ENCODE peak calls at places on chromosomes 11 and 22, in seven cellular contexts. One of them, this sample, is unnamed.

GRCh38 chr11:1574256-1575242 is 2.5 kb upstream of the DUSP8 start:
- DNase-seq in glomerular endothelial cell: no peak
- DNase-seq in stimulated activated CD8-positive, alpha-beta memory T cell treated with anti-CD3 and anti-CD28 coated beads, Interleukin-2, amount 100 ng/mL, for 48 hours: peak; percentile 47
- DNase-seq in lung: no peak
- DNase-seq in AG04450: no peak
- DNase-seq in HEK293T: peak; percentile 80
- DNase-seq in left colon: peak; percentile 74
- DNase-seq in this sample: no peak

GRCh38 chr11:69280994-69281393 is 13.0 kb upstream of the MYEOV start:
- DNase-seq in glomerular endothelial cell: no peak
- DNase-seq in stimulated activated CD8-positive, alpha-beta memory T cell treated with anti-CD3 and anti-CD28 coated beads, Interleukin-2, amount 100 ng/mL, for 48 hours: no peak
- DNase-seq in lung: peak; percentile 44
- DNase-seq in AG04450: no peak
- DNase-seq in HEK293T: no peak
- DNase-seq in left colon: no peak
- DNase-seq in this sample: no peak

GRCh38 chr11:107696140-107696539 is 15.7 kb downstream of the SLN start:
- DNase-seq in glomerular endothelial cell: peak; percentile 87
- DNase-seq in stimulated activated CD8-positive, alpha-beta memory T cell treated with anti-CD3 and anti-CD28 coated beads, Interleukin-2, amount 100 ng/mL, for 48 hours: no peak
- DNase-seq in lung: no peak
- DNase-seq in AG04450: peak; percentile 78
- DNase-seq in HEK293T: no peak
- DNase-seq in left colon: no peak
- DNase-seq in this sample: no peak

GRCh38 chr11:27914080-27914479 is 193.9 kb downstream of the KIF18A start:
- DNase-seq in glomerular endothelial cell: no peak
- DNase-seq in stimulated activated CD8-positive, alpha-beta memory T cell treated with anti-CD3 and anti-CD28 coated beads, Interleukin-2, amount 100 ng/mL, for 48 hours: no peak
- DNase-seq in lung: no peak
- DNase-seq in AG04450: no peak
- DNase-seq in HEK293T: no peak
- DNase-seq in left colon: no peak
- DNase-seq in this sample: no peak

GRCh38 chr11:58003591-58003990 is 20.1 kb upstream of the OR9Q1 start:
- DNase-seq in glomerular endothelial cell: no peak
- DNase-seq in stimulated activated CD8-positive, alpha-beta memory T cell treated with anti-CD3 and anti-CD28 coated beads, Interleukin-2, amount 100 ng/mL, for 48 hours: no peak
- DNase-seq in lung: no peak
- DNase-seq in AG04450: no peak
- DNase-seq in HEK293T: no peak
- DNase-seq in left colon: no peak
- DNase-seq in this sample: no peak

GRCh38 chr22:44214187-44214586 is 33.5 kb downstream of the PARVG start:
- DNase-seq in glomerular endothelial cell: no peak
- DNase-seq in stimulated activated CD8-positive, alpha-beta memory T cell treated with anti-CD3 and anti-CD28 coated beads, Interleukin-2, amount 100 ng/mL, for 48 hours: no peak
- DNase-seq in lung: no peak
- DNase-seq in AG04450: no peak
- DNase-seq in HEK293T: no peak
- DNase-seq in left colon: no peak
- DNase-seq in this sample: no peak

GRCh38 chr11:117819096-117820040 is 5.2 kb downstream of the FXYD2 start:
- DNase-seq in glomerular endothelial cell: peak; percentile 57
- DNase-seq in stimulated activated CD8-positive, alpha-beta memory T cell treated with anti-CD3 and anti-CD28 coated beads, Interleukin-2, amount 100 ng/mL, for 48 hours: no peak
- DNase-seq in lung: no peak
- DNase-seq in AG04450: peak; percentile 21
- DNase-seq in HEK293T: peak; percentile 77
- DNase-seq in left colon: peak; percentile 78
- DNase-seq in this sample: no peak

GRCh38 chr11:130606781-130607511 is 158.5 kb downstream of the ADAMTS15 start:
- DNase-seq in glomerular endothelial cell: no peak
- DNase-seq in stimulated activated CD8-positive, alpha-beta memory T cell treated with anti-CD3 and anti-CD28 coated beads, Interleukin-2, amount 100 ng/mL, for 48 hours: no peak
- DNase-seq in lung: no peak
- DNase-seq in AG04450: no peak
- DNase-seq in HEK293T: no peak
- DNase-seq in left colon: no peak
- DNase-seq in this sample: no peak

GRCh38 chr22:42881982-42882656 is 25.0 kb upstream of the ARFGAP3 start:
- DNase-seq in glomerular endothelial cell: no peak
- DNase-seq in stimulated activated CD8-positive, alpha-beta memory T cell treated with anti-CD3 and anti-CD28 coated beads, Interleukin-2, amount 100 ng/mL, for 48 hours: no peak
- DNase-seq in lung: no peak
- DNase-seq in AG04450: no peak
- DNase-seq in HEK293T: no peak
- DNase-seq in left colon: no peak
- DNase-seq in this sample: no peak

GRCh38 chr11:92569717-92570116 is 345.1 kb downstream of the FAT3 start:
- DNase-seq in glomerular endothelial cell: no peak
- DNase-seq in stimulated activated CD8-positive, alpha-beta memory T cell treated with anti-CD3 and anti-CD28 coated beads, Interleukin-2, amount 100 ng/mL, for 48 hours: no peak
- DNase-seq in lung: no peak
- DNase-seq in AG04450: no peak
- DNase-seq in HEK293T: no peak
- DNase-seq in left colon: no peak
- DNase-seq in this sample: no peak

GRCh38 chr11:124876818-124877630 is 11.8 kb downstream of the ROBO3 start:
- DNase-seq in glomerular endothelial cell: no peak
- DNase-seq in stimulated activated CD8-positive, alpha-beta memory T cell treated with anti-CD3 and anti-CD28 coated beads, Interleukin-2, amount 100 ng/mL, for 48 hours: no peak
- DNase-seq in lung: no peak
- DNase-seq in AG04450: no peak
- DNase-seq in HEK293T: no peak
- DNase-seq in left colon: no peak
- DNase-seq in this sample: no peak

GRCh38 chr11:15819679-15820286 is 536.6 kb downstream of the SOX6 start:
- DNase-seq in glomerular endothelial cell: no peak
- DNase-seq in stimulated activated CD8-positive, alpha-beta memory T cell treated with anti-CD3 and anti-CD28 coated beads, Interleukin-2, amount 100 ng/mL, for 48 hours: peak; percentile 13
- DNase-seq in lung: peak; percentile 72
- DNase-seq in AG04450: no peak
- DNase-seq in HEK293T: peak; percentile 77
- DNase-seq in left colon: peak; percentile 79
- DNase-seq in this sample: no peak

GRCh38 chr22:40485813-40486610 is 115.6 kb downstream of the SGSM3 start:
- DNase-seq in glomerular endothelial cell: no peak
- DNase-seq in stimulated activated CD8-positive, alpha-beta memory T cell treated with anti-CD3 and anti-CD28 coated beads, Interleukin-2, amount 100 ng/mL, for 48 hours: no peak
- DNase-seq in lung: no peak
- DNase-seq in AG04450: no peak
- DNase-seq in HEK293T: no peak
- DNase-seq in left colon: no peak
- DNase-seq in this sample: no peak

GRCh38 chr11:75667268-75667830 is 1.5 kb downstream of the MAP6 start:
- DNase-seq in glomerular endothelial cell: no peak
- DNase-seq in stimulated activated CD8-positive, alpha-beta memory T cell treated with anti-CD3 and anti-CD28 coated beads, Interleukin-2, amount 100 ng/mL, for 48 hours: no peak
- DNase-seq in lung: peak; percentile 33
- DNase-seq in AG04450: no peak
- DNase-seq in HEK293T: peak; percentile 37
- DNase-seq in left colon: peak; percentile 21
- DNase-seq in this sample: no peak

GRCh38 chr22:22883090-22883727 is 4.4 kb upstream of the IGLL5 start:
- DNase-seq in glomerular endothelial cell: no peak
- DNase-seq in stimulated activated CD8-positive, alpha-beta memory T cell treated with anti-CD3 and anti-CD28 coated beads, Interleukin-2, amount 100 ng/mL, for 48 hours: no peak
- DNase-seq in lung: no peak
- DNase-seq in AG04450: no peak
- DNase-seq in HEK293T: no peak
- DNase-seq in left colon: no peak
- DNase-seq in this sample: no peak

GRCh38 chr11:117421041-117421440 is 93.4 kb downstream of the CEP164 start:
- DNase-seq in glomerular endothelial cell: no peak
- DNase-seq in stimulated activated CD8-positive, alpha-beta memory T cell treated with anti-CD3 and anti-CD28 coated beads, Interleukin-2, amount 100 ng/mL, for 48 hours: no peak
- DNase-seq in lung: no peak
- DNase-seq in AG04450: no peak
- DNase-seq in HEK293T: no peak
- DNase-seq in left colon: no peak
- DNase-seq in this sample: no peak

GRCh38 chr11:57348636-57349323 is 10.6 kb downstream of the P2RX3 start:
- DNase-seq in glomerular endothelial cell: no peak
- DNase-seq in stimulated activated CD8-positive, alpha-beta memory T cell treated with anti-CD3 and anti-CD28 coated beads, Interleukin-2, amount 100 ng/mL, for 48 hours: no peak
- DNase-seq in lung: no peak
- DNase-seq in AG04450: no peak
- DNase-seq in HEK293T: no peak
- DNase-seq in left colon: no peak
- DNase-seq in this sample: no peak

GRCh38 chr11:4607111-4607510 is 920 bp downstream of the TRIM68 start:
- DNase-seq in glomerular endothelial cell: no peak
- DNase-seq in stimulated activated CD8-positive, alpha-beta memory T cell treated with anti-CD3 and anti-CD28 coated beads, Interleukin-2, amount 100 ng/mL, for 48 hours: no peak
- DNase-seq in lung: no peak
- DNase-seq in AG04450: no peak
- DNase-seq in HEK293T: no peak
- DNase-seq in left colon: no peak
- DNase-seq in this sample: no peak

GRCh38 chr11:62805991-62806441 is 776 bp upstream of the NXF1 start:
- DNase-seq in glomerular endothelial cell: no peak
- DNase-seq in stimulated activated CD8-positive, alpha-beta memory T cell treated with anti-CD3 and anti-CD28 coated beads, Interleukin-2, amount 100 ng/mL, for 48 hours: no peak
- DNase-seq in lung: no peak
- DNase-seq in AG04450: no peak
- DNase-seq in HEK293T: no peak
- DNase-seq in left colon: no peak
- DNase-seq in this sample: no peak

GRCh38 chr11:48025293-48025982 is 45.1 kb downstream of the PTPRJ start:
- DNase-seq in glomerular endothelial cell: no peak
- DNase-seq in stimulated activated CD8-positive, alpha-beta memory T cell treated with anti-CD3 and anti-CD28 coated beads, Interleukin-2, amount 100 ng/mL, for 48 hours: no peak
- DNase-seq in lung: no peak
- DNase-seq in AG04450: no peak
- DNase-seq in HEK293T: no peak
- DNase-seq in left colon: no peak
- DNase-seq in this sample: no peak

GRCh38 chr11:60370252-60370810 is 8.0 kb upstream of the MS4A7 start:
- DNase-seq in glomerular endothelial cell: no peak
- DNase-seq in stimulated activated CD8-positive, alpha-beta memory T cell treated with anti-CD3 and anti-CD28 coated beads, Interleukin-2, amount 100 ng/mL, for 48 hours: no peak
- DNase-seq in lung: no peak
- DNase-seq in AG04450: no peak
- DNase-seq in HEK293T: no peak
- DNase-seq in left colon: no peak
- DNase-seq in this sample: no peak

GRCh38 chr11:57479925-57480324 is 19.6 kb downstream of the RTN4RL2 start:
- DNase-seq in glomerular endothelial cell: no peak
- DNase-seq in stimulated activated CD8-positive, alpha-beta memory T cell treated with anti-CD3 and anti-CD28 coated beads, Interleukin-2, amount 100 ng/mL, for 48 hours: no peak
- DNase-seq in lung: no peak
- DNase-seq in AG04450: no peak
- DNase-seq in HEK293T: no peak
- DNase-seq in left colon: no peak
- DNase-seq in this sample: no peak

GRCh38 chr11:18536195-18536594 is 9.5 kb upstream of the TSG101 start:
- DNase-seq in glomerular endothelial cell: no peak
- DNase-seq in stimulated activated CD8-positive, alpha-beta memory T cell treated with anti-CD3 and anti-CD28 coated beads, Interleukin-2, amount 100 ng/mL, for 48 hours: no peak
- DNase-seq in lung: no peak
- DNase-seq in AG04450: no peak
- DNase-seq in HEK293T: no peak
- DNase-seq in left colon: no peak
- DNase-seq in this sample: no peak

GRCh38 chr11:4181780-4182721 is 87.5 kb downstream of the RRM1 start:
- DNase-seq in glomerular endothelial cell: peak; percentile 14
- DNase-seq in stimulated activated CD8-positive, alpha-beta memory T cell treated with anti-CD3 and anti-CD28 coated beads, Interleukin-2, amount 100 ng/mL, for 48 hours: peak; percentile 20
- DNase-seq in lung: peak; percentile 45
- DNase-seq in AG04450: peak; percentile 16
- DNase-seq in HEK293T: peak; percentile 73
- DNase-seq in left colon: peak; percentile 74
- DNase-seq in this sample: no peak

GRCh38 chr11:26527685-26528084 is 44.4 kb downstream of the MUC15 start:
- DNase-seq in glomerular endothelial cell: no peak
- DNase-seq in stimulated activated CD8-positive, alpha-beta memory T cell treated with anti-CD3 and anti-CD28 coated beads, Interleukin-2, amount 100 ng/mL, for 48 hours: no peak
- DNase-seq in lung: no peak
- DNase-seq in AG04450: no peak
- DNase-seq in HEK293T: no peak
- DNase-seq in left colon: no peak
- DNase-seq in this sample: no peak

GRCh38 chr11:70307176-70307575 is 36.7 kb downstream of the PPFIA1 start:
- DNase-seq in glomerular endothelial cell: no peak
- DNase-seq in stimulated activated CD8-positive, alpha-beta memory T cell treated with anti-CD3 and anti-CD28 coated beads, Interleukin-2, amount 100 ng/mL, for 48 hours: no peak
- DNase-seq in lung: no peak
- DNase-seq in AG04450: no peak
- DNase-seq in HEK293T: no peak
- DNase-seq in left colon: no peak
- DNase-seq in this sample: no peak

GRCh38 chr11:79198203-79198897 is 242.5 kb downstream of the TENM4 start:
- DNase-seq in glomerular endothelial cell: no peak
- DNase-seq in stimulated activated CD8-positive, alpha-beta memory T cell treated with anti-CD3 and anti-CD28 coated beads, Interleukin-2, amount 100 ng/mL, for 48 hours: no peak
- DNase-seq in lung: no peak
- DNase-seq in AG04450: no peak
- DNase-seq in HEK293T: no peak
- DNase-seq in left colon: no peak
- DNase-seq in this sample: no peak

GRCh38 chr22:28139993-28140392 is 220.9 kb upstream of the PITPNB start:
- DNase-seq in glomerular endothelial cell: no peak
- DNase-seq in stimulated activated CD8-positive, alpha-beta memory T cell treated with anti-CD3 and anti-CD28 coated beads, Interleukin-2, amount 100 ng/mL, for 48 hours: no peak
- DNase-seq in lung: no peak
- DNase-seq in AG04450: peak; percentile 71
- DNase-seq in HEK293T: no peak
- DNase-seq in left colon: no peak
- DNase-seq in this sample: no peak

This sample was measured in cerebellar nuclear complex.